ENCODE peak calls at places on chromosomes 4 and X, in four cellular contexts. P is HCT116, N is K562, A is HepG2. S is an unnamed sample.

GRCh38 chrX:135520022-135520552 is 373 bp upstream of the INTS6L start:
- DNase-seq in P (no peak), N (no peak), A (no peak), S (no peak)

GRCh38 chr4:23373269-23373668 is 516.6 kb downstream of the PPARGC1A start:
- DNase-seq in P (no peak), N (peak; percentile 19), A (no peak), S (no peak)

GRCh38 chrX:5051831-5052491 is 1176.7 kb downstream of the NLGN4X start:
- DNase-seq in P (no peak), N (no peak), A (no peak), S (no peak)

GRCh38 chr4:2261110-2261852 is 628 bp downstream of the MXD4 start:
- DNase-seq in P (no peak), N (peak; percentile 69), A (no peak), S (no peak)

GRCh38 chr4:1451752-1452122 is 45.5 kb upstream of the NKX1-1 start:
- DNase-seq in P (no peak), N (no peak), A (no peak), S (no peak)

GRCh38 chr4:8359193-8359592 is 81.3 kb downstream of the ACOX3 start:
- DNase-seq in P (no peak), N (no peak), A (no peak), S (no peak)

GRCh38 chr4:138910914-138911336 is 104.7 kb upstream of the NOCT start:
- DNase-seq in P (no peak), N (peak; percentile 50), A (peak; percentile 55), S (peak; percentile 25)

GRCh38 chr4:128715616-128716015 is 93.9 kb upstream of the JADE1 start:
- DNase-seq in P (no peak), N (no peak), A (no peak), S (no peak)

GRCh38 chrX:136953867-136954787 is 73.6 kb upstream of the RBMX start:
- DNase-seq in P (peak; percentile 40), N (peak; percentile 41), A (peak; percentile 65), S (peak; percentile 27)

GRCh38 chr4:56434599-56435000 is 815 bp downstream of the PPAT start:
- DNase-seq in P (no peak), N (no peak), A (no peak), S (no peak)

GRCh38 chr4:76803522-76803921 is 94.4 kb downstream of the SOWAHB start:
- DNase-seq in P (no peak), N (peak; percentile 15), A (no peak), S (peak; percentile 20)

GRCh38 chr4:8525383-8526120 is 54.6 kb upstream of the GPR78 start:
- DNase-seq in P (no peak), N (no peak), A (no peak), S (no peak)

GRCh38 chr4:124288706-124289486 is 423.6 kb downstream of the ANKRD50 start:
- DNase-seq in P (no peak), N (no peak), A (no peak), S (no peak)

GRCh38 chr4:153217440-153217839 is 13.2 kb downstream of the TRIM2 start:
- DNase-seq in P (no peak), N (no peak), A (no peak), S (no peak)

GRCh38 chr4:149784018-149784417 is 31.6 kb downstream of the IQCM start:
- DNase-seq in P (no peak), N (no peak), A (no peak), S (no peak)

GRCh38 chr4:122765702-122766352 is 33.3 kb downstream of the BBS12 start:
- DNase-seq in P (no peak), N (no peak), A (no peak), S (no peak)

GRCh38 chr4:124409044-124409443 is 303.5 kb downstream of the ANKRD50 start:
- DNase-seq in P (no peak), N (no peak), A (no peak), S (no peak)

GRCh38 chr4:4481394-4482000 is 60.4 kb downstream of the STX18 start:
- DNase-seq in P (no peak), N (no peak), A (no peak), S (no peak)

GRCh38 chr4:40238700-40239548 is 42.1 kb downstream of the RHOH start:
- DNase-seq in P (no peak), N (peak; percentile 92), A (no peak), S (no peak)

GRCh38 chr4:157204634-157205244 is 15.8 kb upstream of the GRIA2 start:
- DNase-seq in P (peak; percentile 13), N (peak; percentile 39), A (peak; percentile 24), S (no peak)

GRCh38 chr4:158999166-158999682 is 103.7 kb upstream of the RAPGEF2 start:
- DNase-seq in P (no peak), N (no peak), A (no peak), S (no peak)

GRCh38 chrX:11458175-11458574 is 165.0 kb downstream of the AMELX start:
- DNase-seq in P (no peak), N (no peak), A (no peak), S (no peak)

GRCh38 chr4:34721835-34722234 is 1522.5 kb downstream of the ARAP2 start:
- DNase-seq in P (no peak), N (no peak), A (no peak), S (no peak)

GRCh38 chr4:142883433-142883832 is 37.3 kb upstream of the INPP4B start:
- DNase-seq in P (peak; percentile 12), N (no peak), A (no peak), S (no peak)

GRCh38 chr4:157043131-157043530 is 32.8 kb upstream of the GLRB start:
- DNase-seq in P (no peak), N (no peak), A (peak; percentile 2), S (no peak)

GRCh38 chr4:105900541-105900940 is 5.3 kb downstream of the NPNT start:
- DNase-seq in P (no peak), N (no peak), A (no peak), S (no peak)

GRCh38 chr4:15451181-15451865 is 18.4 kb upstream of the CC2D2A start:
- DNase-seq in P (no peak), N (no peak), A (no peak), S (no peak)

GRCh38 chr4:141524116-141524515 is 112.3 kb upstream of the IL15 start:
- DNase-seq in P (no peak), N (no peak), A (no peak), S (no peak)

GRCh38 chr4:188811116-188811515 is 671.9 kb downstream of the TRIML1 start:
- DNase-seq in P (no peak), N (no peak), A (no peak), S (no peak)

GRCh38 chrX:118117069-118117405 is 427 bp upstream of the KLHL13 start:
- DNase-seq in P (no peak), N (no peak), A (no peak), S (no peak)

GRCh38 chr4:112352736-112353135 is 55.6 kb downstream of the ALPK1 start:
- DNase-seq in P (no peak), N (no peak), A (no peak), S (no peak)
- H3K27ac ChIP-seq in P (no peak overlapping the region), N (no peak overlapping the region), A (no peak overlapping the region), S (no peak overlapping the region)

GRCh38 chrX:153667281-153667831 is 6.3 kb downstream of the PNCK start:
- DNase-seq in P (no peak), N (no peak), A (no peak), S (no peak)
- H3K4me3 ChIP-seq in P (peak overlapping the region; percentile 30), N (no peak overlapping the region), A (peak overlapping the region; percentile 7), S (peak overlapping the region; percentile 42)

DNA sequence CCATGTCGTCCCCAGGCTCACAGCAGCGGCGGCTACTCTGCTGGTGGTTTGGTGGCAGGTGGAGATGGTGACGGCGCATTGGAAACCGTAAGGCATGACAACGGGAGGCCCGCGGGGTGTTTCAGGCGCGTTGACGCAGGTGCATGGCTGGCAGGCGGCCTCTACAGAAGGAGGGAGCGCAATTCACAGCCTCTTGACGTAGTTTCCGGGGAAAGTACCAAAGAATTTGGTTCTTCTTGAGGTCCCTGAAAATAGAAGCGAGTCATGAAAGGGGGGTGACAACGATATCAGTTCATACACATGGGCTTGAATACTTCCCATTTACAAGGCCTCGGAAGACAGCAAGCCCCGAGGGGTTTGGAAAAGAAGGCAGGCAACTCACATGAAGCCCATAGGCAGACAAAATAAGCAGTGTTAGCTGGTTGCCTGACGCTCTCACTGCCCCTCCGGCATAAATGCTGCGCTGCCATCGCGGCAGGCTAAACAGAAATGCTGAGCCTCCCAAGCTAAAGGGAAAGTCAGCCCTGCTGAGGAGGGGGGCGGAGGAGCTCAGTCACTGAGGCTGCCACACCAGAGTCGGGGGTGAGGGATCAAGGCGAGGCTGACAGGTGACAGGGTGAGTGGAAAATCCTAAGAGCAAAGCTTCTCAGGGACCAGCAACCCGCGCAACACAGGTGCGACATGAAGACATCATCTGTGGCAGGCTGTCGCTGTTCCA is 52.3 kb upstream of the PDLIM3 start:
- DNase-seq in P (no peak), N (no peak), A (no peak), S (no peak)
- TF ChIP-seq TCF7L2 in P (no peak), N (no peak), A (no peak), S (no peak)

GRCh38 chrX:40573763-40574162 is 7.0 kb upstream of the ATP6AP2 start:
- DNase-seq in P (no peak), N (no peak), A (peak; percentile 18), S (peak; percentile 35)
- H3K27ac ChIP-seq in P (no peak overlapping the region), N (no peak overlapping the region), A (no peak overlapping the region), S (no peak overlapping the region)